ENCODE peak calls at places on chromosomes 6 and 20, in four cellular contexts. One of them, this sample, is unnamed.

GRCh38 chr6:74357329-74357728 is 661.3 kb downstream of the CD109 start:
- DNase-seq in A549: no peak
- DNase-seq in GM12878: no peak
- DNase-seq in HepG2: no peak
- DNase-seq in this sample: no peak

GRCh38 chr6:89087881-89088280 is 7.3 kb downstream of the PNRC1 start:
- DNase-seq in A549: no peak
- DNase-seq in GM12878: no peak
- DNase-seq in HepG2: no peak
- DNase-seq in this sample: no peak

GRCh38 chr20:63177134-63177784 is 38.7 kb downstream of the YTHDF1 start:
- DNase-seq in A549: no peak
- DNase-seq in GM12878: no peak
- DNase-seq in HepG2: no peak
- DNase-seq in this sample: no peak

GRCh38 chr20:2693286-2693995 is 861 bp downstream of the EBF4 start:
- DNase-seq in A549: peak
- DNase-seq in GM12878: no peak
- DNase-seq in HepG2: no peak
- DNase-seq in this sample: peak

GRCh38 chr6:170206317-170206621 is 84.6 kb downstream of the DLL1 start:
- DNase-seq in A549: no peak
- DNase-seq in GM12878: no peak
- DNase-seq in HepG2: no peak
- DNase-seq in this sample: no peak

GRCh38 chr6:143410859-143411270 is 39.6 kb downstream of the ADAT2 start:
- DNase-seq in A549: peak
- DNase-seq in GM12878: no peak
- DNase-seq in HepG2: peak
- DNase-seq in this sample: no peak

GRCh38 chr6:36563237-36563927 is 16.1 kb upstream of the STK38 start:
- DNase-seq in A549: no peak
- DNase-seq in GM12878: no peak
- DNase-seq in HepG2: no peak
- DNase-seq in this sample: no peak

GRCh38 chr20:2805682-2806350 is 5.4 kb upstream of the CPXM1 start:
- DNase-seq in A549: no peak
- DNase-seq in GM12878: no peak
- DNase-seq in HepG2: no peak
- DNase-seq in this sample: peak

GRCh38 chr6:53495496-53495895 is 49.4 kb downstream of the GCLC start:
- DNase-seq in A549: no peak
- DNase-seq in GM12878: no peak
- DNase-seq in HepG2: no peak
- DNase-seq in this sample: no peak

GRCh38 chr6:36355819-36356218 is 19.1 kb upstream of the BNIP5 start:
- DNase-seq in A549: no peak
- DNase-seq in GM12878: no peak
- DNase-seq in HepG2: no peak
- DNase-seq in this sample: no peak

GRCh38 chr20:30167540-30167939 is 1089.9 kb upstream of the DEFB115 start:
- DNase-seq in A549: no peak
- DNase-seq in GM12878: no peak
- DNase-seq in HepG2: no peak
- DNase-seq in this sample: no peak

GRCh38 chr6:110378552-110378951 is 20.4 kb upstream of the METTL24 start:
- DNase-seq in A549: no peak
- DNase-seq in GM12878: no peak
- DNase-seq in HepG2: peak
- DNase-seq in this sample: no peak

GRCh38 chr6:151436814-151437213 is 15.1 kb downstream of the RMND1 start:
- DNase-seq in A549: no peak
- DNase-seq in GM12878: no peak
- DNase-seq in HepG2: peak
- DNase-seq in this sample: no peak

GRCh38 chr20:34083137-34083536 is 28.9 kb downstream of the EIF2S2 start:
- DNase-seq in A549: no peak
- DNase-seq in GM12878: no peak
- DNase-seq in HepG2: no peak
- DNase-seq in this sample: peak

GRCh38 chr20:10634683-10635411 is 39.0 kb downstream of the JAG1 start:
- DNase-seq in A549: no peak
- DNase-seq in GM12878: no peak
- DNase-seq in HepG2: no peak
- DNase-seq in this sample: no peak

GRCh38 chr6:84774174-84775158 is 10.1 kb upstream of the TBX18 start:
- DNase-seq in A549: peak
- DNase-seq in GM12878: no peak
- DNase-seq in HepG2: no peak
- DNase-seq in this sample: peak

GRCh38 chr6:85678000-85678601 is 35.4 kb upstream of the SYNCRIP start:
- DNase-seq in A549: no peak
- DNase-seq in GM12878: no peak
- DNase-seq in HepG2: no peak
- DNase-seq in this sample: no peak

GRCh38 chr6:108805611-108806181 is 42.5 kb upstream of the ARMC2 start:
- DNase-seq in A549: no peak
- DNase-seq in GM12878: peak
- DNase-seq in HepG2: no peak
- DNase-seq in this sample: no peak

GRCh38 chr6:154995241-154996162 is at the start of gene TIAM2:
- DNase-seq in A549: peak
- DNase-seq in GM12878: no peak
- DNase-seq in HepG2: no peak
- DNase-seq in this sample: no peak

GRCh38 chr6:169034523-169035167 is 219.0 kb downstream of the THBS2 start:
- DNase-seq in A549: no peak
- DNase-seq in GM12878: no peak
- DNase-seq in HepG2: no peak
- DNase-seq in this sample: no peak

GRCh38 chr6:55293116-55293515 is 34.2 kb upstream of the GFRAL start:
- DNase-seq in A549: no peak
- DNase-seq in GM12878: no peak
- DNase-seq in HepG2: peak
- DNase-seq in this sample: no peak

GRCh38 chr6:141354191-141354950 is 778.4 kb upstream of the GJE1 start:
- DNase-seq in A549: no peak
- DNase-seq in GM12878: no peak
- DNase-seq in HepG2: no peak
- DNase-seq in this sample: no peak

GRCh38 chr6:135481786-135482369 is 15.7 kb downstream of the AHI1 start:
- DNase-seq in A549: no peak
- DNase-seq in GM12878: no peak
- DNase-seq in HepG2: no peak
- DNase-seq in this sample: no peak

GRCh38 chr6:50815436-50816114 is 3.1 kb upstream of the TFAP2B start:
- DNase-seq in A549: no peak
- DNase-seq in GM12878: no peak
- DNase-seq in HepG2: no peak
- DNase-seq in this sample: peak

GRCh38 chr6:7758456-7758855 is 32.6 kb downstream of the BMP6 start:
- DNase-seq in A549: no peak
- DNase-seq in GM12878: no peak
- DNase-seq in HepG2: no peak
- DNase-seq in this sample: no peak

GRCh38 chr6:81694214-81694613 is 58.3 kb downstream of the TENT5A start:
- DNase-seq in A549: no peak
- DNase-seq in GM12878: no peak
- DNase-seq in HepG2: no peak
- DNase-seq in this sample: no peak

GRCh38 chr6:88166901-88167624 is 916 bp upstream of the CNR1 start:
- DNase-seq in A549: no peak
- DNase-seq in GM12878: no peak
- DNase-seq in HepG2: no peak
- DNase-seq in this sample: no peak

GRCh38 chr20:59350330-59351147 is 50.1 kb downstream of the EDN3 start:
- DNase-seq in A549: peak
- DNase-seq in GM12878: no peak
- DNase-seq in HepG2: peak
- DNase-seq in this sample: no peak

GRCh38 chr6:137223370-137224131 is 4.4 kb upstream of the IFNGR1 start:
- DNase-seq in A549: no peak
- DNase-seq in GM12878: no peak
- DNase-seq in HepG2: peak
- DNase-seq in this sample: peak

GRCh38 chr20:15616626-15617025 is 956.6 kb downstream of the KIF16B start:
- DNase-seq in A549: no peak
- DNase-seq in GM12878: no peak
- DNase-seq in HepG2: no peak
- DNase-seq in this sample: no peak

GRCh38 chr6:30264731-30265130 is 51.5 kb upstream of the TRIM26 start:
- DNase-seq in A549: no peak
- DNase-seq in GM12878: no peak
- DNase-seq in HepG2: no peak
- DNase-seq in this sample: no peak

GRCh38 chr20:37524859-37525708 is 2.6 kb downstream of the BLCAP start:
- DNase-seq in A549: no peak
- DNase-seq in GM12878: no peak
- DNase-seq in HepG2: no peak
- DNase-seq in this sample: no peak

GRCh38 chr6:40540790-40541189 is 46.4 kb downstream of the LRFN2 start:
- DNase-seq in A549: no peak
- DNase-seq in GM12878: no peak
- DNase-seq in HepG2: no peak
- DNase-seq in this sample: no peak

GRCh38 chr6:48866681-48867080 is 596.4 kb downstream of the MMUT start:
- DNase-seq in A549: no peak
- DNase-seq in GM12878: no peak
- DNase-seq in HepG2: no peak
- DNase-seq in this sample: no peak

GRCh38 chr6:4134841-4135664 is at the start of gene ECI2:
- DNase-seq in A549: peak
- DNase-seq in GM12878: no peak
- DNase-seq in HepG2: peak
- DNase-seq in this sample: peak

GRCh38 chr6:146369866-146370265 is 173.8 kb upstream of the RAB32 start:
- DNase-seq in A549: no peak
- DNase-seq in GM12878: no peak
- DNase-seq in HepG2: no peak
- DNase-seq in this sample: no peak

GRCh38 chr20:63945921-63946920 is 10.0 kb downstream of the UCKL1 start:
- DNase-seq in A549: no peak
- DNase-seq in GM12878: no peak
- DNase-seq in HepG2: no peak
- DNase-seq in this sample: no peak

GRCh38 chr6:129673758-129674157 is 36.2 kb downstream of the ARHGAP18 start:
- DNase-seq in A549: no peak
- DNase-seq in GM12878: no peak
- DNase-seq in HepG2: no peak
- DNase-seq in this sample: no peak

GRCh38 chr6:151374024-151374423 is 17.3 kb downstream of the ZBTB2 start:
- DNase-seq in A549: no peak
- DNase-seq in GM12878: no peak
- DNase-seq in HepG2: peak
- DNase-seq in this sample: peak

DNA sequence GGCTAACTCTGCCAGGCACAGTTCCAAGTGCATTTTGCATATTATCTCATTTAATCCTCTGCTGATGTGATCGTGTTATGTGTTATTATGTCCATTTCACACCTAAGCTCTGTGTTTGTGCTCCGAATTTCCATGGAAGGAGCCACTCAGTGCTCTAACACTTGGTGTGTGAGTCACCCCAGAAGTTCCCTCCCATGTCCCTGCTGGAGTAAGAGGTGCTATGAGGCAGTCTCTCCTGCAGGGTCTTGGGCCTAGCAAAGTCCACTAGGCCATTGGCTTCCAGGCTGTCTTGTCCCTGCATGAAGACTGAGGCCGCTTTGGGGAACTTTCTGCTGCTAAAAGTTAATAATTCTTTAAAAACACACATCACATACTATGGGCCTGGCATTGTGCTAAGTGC is 405.9 kb upstream of the SULF2 start:
- DNase-seq in A549: no peak
- DNase-seq in GM12878: no peak
- DNase-seq in HepG2: no peak
- DNase-seq in this sample: no peak
- TF ChIP-seq POLR2AphosphoS2 in A549: no peak
- TF ChIP-seq POLR2AphosphoS2 in GM12878: no peak
- TF ChIP-seq POLR2AphosphoS2 in HepG2: no peak
- TF ChIP-seq POLR2AphosphoS2 in this sample: no peak

DNA sequence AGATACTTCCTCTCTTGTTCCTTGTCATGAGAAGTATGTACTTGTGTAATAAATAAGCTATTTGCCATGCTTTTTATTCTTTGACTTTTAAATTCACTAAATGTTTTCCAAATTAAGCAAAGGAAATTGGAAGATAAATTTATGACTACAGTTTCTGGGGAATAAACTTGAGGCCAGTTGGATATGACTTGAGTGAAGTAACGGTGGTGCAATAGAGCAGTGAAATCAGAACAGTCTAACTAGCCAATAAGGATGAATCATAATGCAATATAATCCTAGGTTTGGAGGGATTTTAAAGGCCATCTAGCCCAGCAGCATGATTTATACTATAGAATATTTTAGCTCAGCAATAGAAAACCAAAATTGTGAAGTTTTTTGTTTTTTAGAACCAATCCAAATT is 183.8 kb upstream of the TCF21 start:
- DNase-seq in A549: no peak
- DNase-seq in GM12878: no peak
- DNase-seq in HepG2: no peak
- DNase-seq in this sample: no peak
- TF ChIP-seq MAX in A549: no peak
- TF ChIP-seq MAX in GM12878: no peak
- TF ChIP-seq MAX in HepG2: no peak
- TF ChIP-seq MAX in this sample: no peak

DNA sequence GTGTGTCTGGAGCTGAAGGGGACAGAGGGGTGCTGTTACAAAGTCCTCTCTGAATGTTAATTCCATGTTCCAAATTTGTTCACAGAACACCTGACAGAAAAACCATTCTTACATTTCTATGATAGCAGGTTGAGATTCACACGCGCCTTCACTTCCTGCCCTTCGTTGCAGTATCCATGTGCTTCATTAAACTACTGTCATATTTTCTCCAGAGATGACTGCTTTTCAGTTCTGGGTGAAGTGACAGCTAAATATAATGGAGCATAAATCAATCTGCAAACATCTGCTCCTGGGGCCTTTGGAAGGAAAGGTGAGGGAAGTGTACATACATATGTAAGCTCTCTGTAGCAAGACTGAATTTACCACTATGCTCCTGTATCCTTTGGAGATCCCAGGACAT is 750.2 kb downstream of the HDGFL1 start:
- DNase-seq in A549: no peak
- DNase-seq in GM12878: no peak
- DNase-seq in HepG2: no peak
- DNase-seq in this sample: no peak
- TF ChIP-seq POLR2AphosphoS2 in A549: no peak
- TF ChIP-seq POLR2AphosphoS2 in GM12878: no peak
- TF ChIP-seq POLR2AphosphoS2 in HepG2: no peak
- TF ChIP-seq POLR2AphosphoS2 in this sample: no peak

DNA sequence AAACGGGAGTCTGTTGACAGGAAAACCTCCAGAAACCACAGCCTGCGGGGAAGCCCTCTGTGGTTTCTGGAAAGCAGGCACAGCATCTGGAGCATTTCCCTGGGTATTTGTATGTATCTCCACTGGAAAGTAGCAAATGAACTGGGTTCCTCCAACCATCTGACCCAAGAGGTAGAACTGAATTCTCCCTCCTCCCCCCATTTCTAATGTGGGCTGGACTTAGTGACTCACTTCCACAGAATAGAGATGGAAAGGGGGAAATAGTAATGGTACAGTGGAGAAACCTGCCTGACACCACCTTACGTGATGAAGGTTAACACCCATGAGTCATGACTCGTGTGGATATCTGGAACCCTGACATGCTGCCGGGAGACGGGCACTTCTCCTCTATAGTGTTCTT is 51.9 kb upstream of the XRN2 start:
- DNase-seq in A549: no peak
- DNase-seq in GM12878: no peak
- DNase-seq in HepG2: no peak
- DNase-seq in this sample: no peak
- TF ChIP-seq MAX in A549: no peak
- TF ChIP-seq MAX in GM12878: no peak
- TF ChIP-seq MAX in HepG2: no peak
- TF ChIP-seq MAX in this sample: no peak

This sample was measured in K562.